ENCODE peak calls at places on chromosomes 2 and 18, in four cellular contexts. One of them, this sample, is unnamed.

GRCh38 chr2:20064421-20064820 is 13.0 kb upstream of the LAPTM4A start:
- DNase-seq in lung: no peak
- DNase-seq in adrenal gland: no peak
- DNase-seq in dorsolateral prefrontal cortex: no peak
- DNase-seq in this sample: peak

GRCh38 chr2:172667926-172668325 is 67.7 kb upstream of the RAPGEF4 start:
- DNase-seq in lung: no peak
- DNase-seq in adrenal gland: no peak
- DNase-seq in dorsolateral prefrontal cortex: no peak
- DNase-seq in this sample: no peak

GRCh38 chr2:121869873-121870272 is 114.4 kb downstream of the TSN start:
- DNase-seq in lung: no peak
- DNase-seq in adrenal gland: no peak
- DNase-seq in dorsolateral prefrontal cortex: no peak
- DNase-seq in this sample: no peak

GRCh38 chr2:142131016-142131714 is at the start of gene LRP1B:
- DNase-seq in lung: no peak
- DNase-seq in adrenal gland: peak
- DNase-seq in dorsolateral prefrontal cortex: peak
- DNase-seq in this sample: no peak

GRCh38 chr2:210752532-210752931 is 196.1 kb downstream of the CPS1 start:
- DNase-seq in lung: no peak
- DNase-seq in adrenal gland: no peak
- DNase-seq in dorsolateral prefrontal cortex: no peak
- DNase-seq in this sample: no peak

GRCh38 chr2:54641988-54642387 is 81.5 kb upstream of the EML6 start:
- DNase-seq in lung: no peak
- DNase-seq in adrenal gland: peak
- DNase-seq in dorsolateral prefrontal cortex: no peak
- DNase-seq in this sample: peak

GRCh38 chr2:160427629-160428424 is 65.8 kb downstream of the RBMS1 start:
- DNase-seq in lung: no peak
- DNase-seq in adrenal gland: no peak
- DNase-seq in dorsolateral prefrontal cortex: no peak
- DNase-seq in this sample: no peak

GRCh38 chr2:222878877-222879601 is 18.2 kb downstream of the ACSL3 start:
- DNase-seq in lung: no peak
- DNase-seq in adrenal gland: no peak
- DNase-seq in dorsolateral prefrontal cortex: no peak
- DNase-seq in this sample: no peak

GRCh38 chr2:9896216-9896615 is 52.9 kb downstream of the TAF1B start:
- DNase-seq in lung: no peak
- DNase-seq in adrenal gland: no peak
- DNase-seq in dorsolateral prefrontal cortex: no peak
- DNase-seq in this sample: no peak

GRCh38 chr18:60978338-60978737 is 354.9 kb upstream of the CDH20 start:
- DNase-seq in lung: no peak
- DNase-seq in adrenal gland: peak
- DNase-seq in dorsolateral prefrontal cortex: no peak
- DNase-seq in this sample: no peak

GRCh38 chr2:38581193-38582147 is 21.3 kb downstream of the HNRNPLL start:
- DNase-seq in lung: no peak
- DNase-seq in adrenal gland: peak
- DNase-seq in dorsolateral prefrontal cortex: peak
- DNase-seq in this sample: no peak

GRCh38 chr2:165357758-165358157 is 111.7 kb upstream of the CSRNP3 start:
- DNase-seq in lung: no peak
- DNase-seq in adrenal gland: no peak
- DNase-seq in dorsolateral prefrontal cortex: no peak
- DNase-seq in this sample: no peak

DNA sequence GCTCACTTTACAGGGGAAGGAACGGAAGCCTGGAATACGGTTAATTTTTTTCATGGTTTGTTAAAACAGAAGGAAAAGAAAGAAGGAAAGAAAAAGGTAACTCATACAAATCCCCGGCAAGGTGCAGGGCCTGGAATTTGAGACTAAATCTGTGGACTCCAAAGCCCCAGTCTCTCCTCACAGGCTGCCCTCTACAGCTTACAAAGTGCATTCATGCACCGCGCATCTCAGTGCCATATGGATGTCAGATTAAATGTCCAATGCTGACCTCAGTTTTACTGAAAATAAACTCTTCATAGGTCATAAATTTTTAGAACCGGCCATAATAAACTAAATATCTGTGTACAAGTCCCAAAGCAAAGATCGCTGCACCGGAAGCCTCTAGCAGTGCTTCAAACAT is 17.8 kb downstream of the ST6GAL2 start:
- DNase-seq in lung: no peak
- DNase-seq in adrenal gland: no peak
- DNase-seq in dorsolateral prefrontal cortex: no peak
- DNase-seq in this sample: no peak
- TF ChIP-seq CTCF in lung: no peak
- TF ChIP-seq CTCF in adrenal gland: no peak
- TF ChIP-seq CTCF in dorsolateral prefrontal cortex: peak
- TF ChIP-seq CTCF in this sample: no peak

DNA sequence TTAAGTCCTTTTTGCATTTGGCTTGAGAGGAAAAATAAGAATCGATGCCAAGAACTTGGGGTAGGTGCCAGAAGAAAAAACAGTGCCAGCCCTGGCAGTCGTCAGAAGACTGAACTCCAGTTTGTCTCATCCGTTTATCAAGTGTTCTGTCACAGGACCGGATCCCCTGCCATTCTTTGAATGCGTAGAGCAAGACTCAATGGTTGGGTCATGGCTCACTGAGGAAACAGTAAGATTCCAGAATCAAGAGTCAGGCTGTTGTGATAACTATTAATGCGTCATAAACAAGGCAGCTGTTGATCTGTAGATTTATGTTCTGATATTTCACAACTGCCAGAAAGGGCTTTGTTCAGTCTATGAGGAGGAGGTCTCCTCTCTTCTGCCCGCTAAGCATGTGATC is 133.1 kb downstream of the GFPT1 start:
- DNase-seq in lung: no peak
- DNase-seq in adrenal gland: peak
- DNase-seq in dorsolateral prefrontal cortex: no peak
- DNase-seq in this sample: no peak
- H3K27ac ChIP-seq in lung: peak
- H3K27ac ChIP-seq in adrenal gland: peak
- H3K27ac ChIP-seq in dorsolateral prefrontal cortex: no peak
- H3K27ac ChIP-seq in this sample: peak

GRCh38 chr2:176097820-176098365 is 1.7 kb upstream of the HOXD12 start:
- DNase-seq in lung: no peak
- DNase-seq in adrenal gland: no peak
- DNase-seq in dorsolateral prefrontal cortex: no peak
- DNase-seq in this sample: no peak
- H3K4me3 ChIP-seq in lung: no peak
- H3K4me3 ChIP-seq in adrenal gland: no peak
- H3K4me3 ChIP-seq in dorsolateral prefrontal cortex: no peak
- H3K4me3 ChIP-seq in this sample: peak

GRCh38 chr2:74886811-74887210 is 52.9 kb downstream of the HK2 start:
- DNase-seq in lung: no peak
- DNase-seq in adrenal gland: no peak
- DNase-seq in dorsolateral prefrontal cortex: no peak
- DNase-seq in this sample: peak
- TF ChIP-seq CTCF in lung: no peak
- TF ChIP-seq CTCF in adrenal gland: no peak
- TF ChIP-seq CTCF in dorsolateral prefrontal cortex: no peak
- TF ChIP-seq CTCF in this sample: no peak

GRCh38 chr2:157698430-157698829 is 69.8 kb upstream of the ACVR1C start:
- DNase-seq in lung: no peak
- DNase-seq in adrenal gland: no peak
- DNase-seq in dorsolateral prefrontal cortex: no peak
- DNase-seq in this sample: no peak

GRCh38 chr2:157699009-157699408 is 70.3 kb upstream of the ACVR1C start:
- DNase-seq in lung: no peak
- DNase-seq in adrenal gland: no peak
- DNase-seq in dorsolateral prefrontal cortex: no peak
- DNase-seq in this sample: no peak

GRCh38 chr2:157696036-157696435 is 67.4 kb upstream of the ACVR1C start:
- DNase-seq in lung: no peak
- DNase-seq in adrenal gland: no peak
- DNase-seq in dorsolateral prefrontal cortex: no peak
- DNase-seq in this sample: no peak

GRCh38 chr2:157699806-157700205 is 71.1 kb upstream of the ACVR1C start:
- DNase-seq in lung: no peak
- DNase-seq in adrenal gland: no peak
- DNase-seq in dorsolateral prefrontal cortex: no peak
- DNase-seq in this sample: no peak
- H3K27ac ChIP-seq in lung: no peak
- H3K27ac ChIP-seq in adrenal gland: no peak
- H3K27ac ChIP-seq in dorsolateral prefrontal cortex: no peak
- H3K27ac ChIP-seq in this sample: no peak

GRCh38 chr2:96238266-96238665 is 27.5 kb downstream of the TMEM127 start:
- DNase-seq in lung: no peak
- DNase-seq in adrenal gland: no peak
- DNase-seq in dorsolateral prefrontal cortex: no peak
- DNase-seq in this sample: no peak

GRCh38 chr2:96241227-96241626 is 24.6 kb downstream of the TMEM127 start:
- DNase-seq in lung: no peak
- DNase-seq in adrenal gland: no peak
- DNase-seq in dorsolateral prefrontal cortex: no peak
- DNase-seq in this sample: no peak

GRCh38 chr2:96239091-96239490 is 26.7 kb downstream of the TMEM127 start:
- DNase-seq in lung: no peak
- DNase-seq in adrenal gland: no peak
- DNase-seq in dorsolateral prefrontal cortex: no peak
- DNase-seq in this sample: no peak

GRCh38 chr2:96240341-96241038 is 25.3 kb downstream of the TMEM127 start:
- DNase-seq in lung: no peak
- DNase-seq in adrenal gland: no peak
- DNase-seq in dorsolateral prefrontal cortex: no peak
- DNase-seq in this sample: no peak

DNA sequence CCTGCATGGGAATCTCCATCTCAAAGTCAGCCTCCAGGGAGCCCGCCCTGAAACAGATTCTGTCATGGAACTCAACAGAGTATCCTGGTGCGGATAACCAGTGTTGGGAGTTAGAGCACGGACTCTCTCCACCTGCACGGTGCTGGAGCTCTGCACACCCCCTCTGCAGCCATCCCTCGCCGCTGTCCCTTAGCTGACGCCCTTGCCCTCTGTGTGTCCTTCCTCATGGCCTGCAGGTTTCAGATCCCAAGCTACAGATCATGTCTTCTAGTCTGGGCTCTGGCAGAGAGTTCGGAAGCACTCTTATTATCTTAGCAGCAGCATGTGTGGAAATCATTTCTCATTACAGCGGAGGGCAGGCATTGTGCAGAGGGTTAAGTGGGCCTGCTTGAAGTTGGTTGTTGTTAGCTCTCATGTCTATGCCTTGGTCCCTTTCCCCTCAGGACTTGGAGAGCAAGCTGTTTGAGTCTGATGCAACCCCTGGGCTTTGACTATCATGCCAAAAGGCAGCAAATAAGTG is 26.0 kb downstream of the TMEM127 start:
- DNase-seq in lung: no peak
- DNase-seq in adrenal gland: no peak
- DNase-seq in dorsolateral prefrontal cortex: no peak
- DNase-seq in this sample: no peak
- H3K4me3 ChIP-seq in lung: no peak
- H3K4me3 ChIP-seq in adrenal gland: no peak
- H3K4me3 ChIP-seq in dorsolateral prefrontal cortex: no peak
- H3K4me3 ChIP-seq in this sample: no peak

GRCh38 chr18:35661483-35662146 is 80.1 kb downstream of the GALNT1 start:
- DNase-seq in lung: no peak
- DNase-seq in adrenal gland: no peak
- DNase-seq in dorsolateral prefrontal cortex: no peak
- DNase-seq in this sample: no peak
- TF ChIP-seq CTCF in lung: no peak
- TF ChIP-seq CTCF in adrenal gland: no peak
- TF ChIP-seq CTCF in dorsolateral prefrontal cortex: peak
- TF ChIP-seq CTCF in this sample: no peak